ENCODE peak calls at places on chromosomes 4 and X, in seven cellular contexts. V, W, I, J, D, Z and U are unnamed samples.

GRCh38 chr4:1900087-1900433 is 28.9 kb downstream of the NSD2 start:
- DNase-seq in D (no peak), J (no peak), V (no peak), W (no peak), I (no peak), Z (no peak), U (no peak)

GRCh38 chr4:27684501-27685077 is 823.9 kb downstream of the STIM2 start:
- DNase-seq in Z (peak; percentile 79), J (peak; percentile 78), W (peak; percentile 42), D (no peak), V (peak; percentile 62), I (peak; percentile 56), U (peak; percentile 50)

GRCh38 chrX:96987228-96987627 is 103.5 kb downstream of the RPA4 start:
- DNase-seq in V (no peak), Z (no peak), W (peak; percentile 75), J (peak; percentile 44), D (no peak), I (no peak), U (peak; percentile 32)

GRCh38 chr4:16661813-16662212 is 236.6 kb downstream of the LDB2 start:
- DNase-seq in Z (peak; percentile 19), I (no peak), J (no peak), W (no peak), V (no peak), D (no peak), U (no peak)

GRCh38 chr4:124055896-124056295 is 656.6 kb downstream of the ANKRD50 start:
- DNase-seq in I (no peak), D (no peak), V (no peak), W (peak; percentile 31), Z (no peak), J (no peak), U (no peak)

GRCh38 chrX:133333154-133333750 is 82.0 kb downstream of the GPC4 start:
- DNase-seq in I (no peak), Z (no peak), J (no peak), W (no peak), V (no peak), D (no peak), U (no peak)

GRCh38 chr4:36445485-36445884 is 164.1 kb downstream of the DTHD1 start:
- DNase-seq in I (no peak), J (no peak), Z (no peak), D (no peak), W (no peak), V (no peak), U (no peak)

GRCh38 chrX:8579602-8580001 is 115.0 kb downstream of the VCX3B start:
- DNase-seq in D (no peak), V (no peak), J (no peak), W (no peak), I (no peak), Z (peak; percentile 2), U (no peak)

GRCh38 chrX:5957506-5957905 is 271.2 kb downstream of the NLGN4X start:
- DNase-seq in D (no peak), J (peak; percentile 59), I (no peak), V (no peak), Z (no peak), W (no peak), U (peak; percentile 15)

GRCh38 chrX:135520022-135520552 is 373 bp upstream of the INTS6L start:
- DNase-seq in I (no peak), D (no peak), Z (peak; percentile 50), V (no peak), W (peak; percentile 60), J (peak; percentile 9), U (peak; percentile 67)

GRCh38 chr4:99537674-99538073 is 26.2 kb downstream of the TRMT10A start:
- DNase-seq in J (no peak), Z (no peak), W (no peak), V (no peak), D (no peak), I (no peak), U (no peak)

GRCh38 chr4:99536848-99537247 is 26.0 kb downstream of the C4orf17 start:
- DNase-seq in V (no peak), D (no peak), W (no peak), J (no peak), Z (no peak), I (no peak), U (no peak)

GRCh38 chr4:99536148-99536728 is 25.4 kb downstream of the C4orf17 start:
- DNase-seq in D (no peak), Z (no peak), V (no peak), W (no peak), J (no peak), I (no peak), U (no peak)

GRCh38 chr4:99540287-99540939 is 23.4 kb downstream of the TRMT10A start:
- DNase-seq in W (no peak), J (no peak), D (no peak), Z (no peak), I (no peak), V (no peak), U (no peak)
- H3K4ac ChIP-seq in W (no peak overlapping the region), J (no peak overlapping the region), D (no peak overlapping the region), Z (no peak overlapping the region), I (no peak overlapping the region), V (no peak overlapping the region), U (no peak overlapping the region)

GRCh38 chr4:73220815-73221214 is 37.8 kb downstream of the ANKRD17 start:
- DNase-seq in W (no peak), D (no peak), V (no peak), J (no peak), I (no peak), Z (no peak), U (no peak)
- H3K4ac ChIP-seq in W (no peak overlapping the region), D (no peak overlapping the region), V (no peak overlapping the region), J (no peak overlapping the region), I (no peak overlapping the region), Z (no peak overlapping the region), U (no peak overlapping the region)

DNA sequence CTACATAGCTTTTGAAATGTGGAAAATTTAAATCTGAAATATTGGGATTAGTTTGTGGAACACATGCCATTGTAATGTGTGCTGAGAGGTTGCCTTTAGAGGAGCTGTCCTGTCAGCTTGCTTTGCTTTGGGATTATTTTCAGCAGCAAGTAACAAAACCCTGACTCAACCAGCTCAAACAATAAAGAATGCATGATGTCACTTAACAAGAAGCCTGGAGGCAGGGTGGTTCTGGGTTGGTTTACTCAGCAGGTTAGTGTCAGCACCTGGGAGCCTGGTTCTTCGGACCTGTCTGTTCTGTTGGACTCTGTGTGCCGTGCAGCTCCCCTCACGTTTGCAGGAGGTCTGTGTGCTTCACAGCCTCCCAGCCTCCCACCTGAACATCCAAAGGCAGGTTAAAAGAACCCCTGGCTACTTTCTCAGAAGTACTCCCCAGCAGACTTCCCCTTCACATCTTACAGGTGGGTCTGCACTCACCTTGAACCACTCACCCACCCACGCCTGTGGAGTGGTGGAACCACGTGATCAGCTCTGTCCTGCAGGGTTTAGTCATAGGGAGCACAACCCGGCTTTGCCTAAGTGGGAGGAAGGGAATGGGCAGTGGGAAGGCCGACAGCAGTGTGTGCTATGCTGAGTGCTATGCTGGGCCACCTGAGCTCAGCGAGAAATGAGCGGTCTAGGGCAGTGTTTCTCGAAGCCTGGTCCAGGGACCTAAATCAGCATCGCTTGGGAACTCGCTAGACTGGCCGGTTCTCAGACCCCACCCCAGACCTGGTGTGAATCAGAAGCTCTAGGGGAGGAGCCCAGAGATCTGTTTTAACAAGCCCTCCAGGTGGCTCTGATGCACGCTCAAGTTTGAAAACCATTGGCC is 20.4 kb downstream of the TMEM131L start:
- DNase-seq in Z (peak; percentile 94), J (peak; percentile 92), I (no peak), W (peak; percentile 91), V (peak; percentile 58), D (no peak), U (peak; percentile 58)
- H3K4ac ChIP-seq in Z (no peak overlapping the region), J (no peak overlapping the region), I (no peak overlapping the region), W (peak overlapping the region; percentile 73), V (no peak overlapping the region), D (no peak overlapping the region), U (no peak overlapping the region)

GRCh38 chr4:8365353-8365752 is 75.2 kb downstream of the ACOX3 start:
- DNase-seq in W (no peak), I (no peak), V (no peak), D (no peak), Z (no peak), J (no peak), U (no peak)

GRCh38 chr4:8368061-8368481 is 72.5 kb downstream of the ACOX3 start:
- DNase-seq in W (no peak), Z (no peak), J (no peak), D (no peak), V (no peak), I (no peak), U (no peak)

GRCh38 chr4:8365951-8366350 is 74.6 kb downstream of the ACOX3 start:
- DNase-seq in I (no peak), Z (no peak), J (no peak), W (no peak), V (no peak), D (no peak), U (no peak)

GRCh38 chr4:8364848-8365350 is 75.6 kb downstream of the ACOX3 start:
- DNase-seq in Z (no peak), D (no peak), J (no peak), W (no peak), I (no peak), V (no peak), U (no peak)

DNA sequence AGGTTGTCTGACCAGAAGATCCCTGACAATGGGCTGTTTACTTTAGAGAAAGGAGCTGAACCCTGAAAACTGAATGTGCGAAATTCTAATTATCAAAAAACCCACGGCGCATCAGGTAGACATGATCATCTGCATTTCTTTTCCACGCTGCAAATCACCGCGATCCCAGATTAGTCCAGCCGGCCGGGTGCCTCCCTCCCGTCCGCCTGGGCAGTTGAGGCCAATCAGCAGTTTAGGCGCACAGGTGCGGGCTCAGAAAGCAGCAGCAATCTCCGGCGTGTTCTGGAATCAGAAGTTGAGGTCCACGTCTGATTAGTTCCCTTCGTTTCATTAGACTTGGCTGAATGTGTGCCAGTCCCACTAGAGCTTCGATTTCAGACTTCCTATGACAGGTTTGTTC is 73.9 kb downstream of the ACOX3 start:
- DNase-seq in D (no peak), Z (no peak), I (no peak), J (no peak), V (no peak), W (no peak), U (no peak)
- H3K4ac ChIP-seq in D (no peak overlapping the region), Z (no peak overlapping the region), I (no peak overlapping the region), J (no peak overlapping the region), V (no peak overlapping the region), W (no peak overlapping the region), U (no peak overlapping the region)

GRCh38 chrX:12792711-12793110 is 1.5 kb downstream of the PRPS2 start:
- DNase-seq in V (no peak), D (no peak), Z (no peak), I (no peak), W (no peak), J (no peak), U (no peak)

GRCh38 chrX:12799118-12799517 is 7.9 kb downstream of the PRPS2 start:
- DNase-seq in W (no peak), Z (no peak), V (no peak), I (no peak), J (no peak), D (no peak), U (no peak)

GRCh38 chrX:12794654-12795053 is 3.4 kb downstream of the PRPS2 start:
- DNase-seq in J (no peak), D (no peak), W (no peak), V (no peak), I (no peak), Z (no peak), U (no peak)

GRCh38 chrX:12802741-12803140 is 11.5 kb downstream of the PRPS2 start:
- DNase-seq in W (no peak), Z (no peak), J (no peak), D (no peak), I (no peak), V (no peak), U (no peak)

DNA sequence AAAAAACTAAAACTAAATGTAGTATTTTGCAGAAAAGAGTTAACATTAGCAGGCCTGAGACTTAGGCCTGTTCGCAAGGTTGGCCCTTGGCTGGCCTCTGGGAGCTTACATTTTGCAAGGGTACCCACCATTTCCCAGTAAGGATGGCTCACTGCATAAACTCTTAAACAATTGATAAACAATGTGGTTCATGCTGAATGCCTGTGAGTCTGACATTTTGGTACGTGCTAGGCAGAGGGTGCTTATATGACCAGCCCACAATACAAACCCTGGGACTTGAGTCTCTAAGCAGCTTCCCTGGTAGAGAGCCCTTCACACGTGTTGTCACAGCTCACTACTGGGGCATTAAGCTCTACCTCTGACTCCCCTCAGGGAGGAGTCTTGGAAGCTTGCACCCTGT is 7.4 kb downstream of the PRPS2 start:
- DNase-seq in I (no peak), Z (no peak), J (no peak), W (peak; percentile 79), V (no peak), D (no peak), U (peak; percentile 79)
- H3K4ac ChIP-seq in I (no peak overlapping the region), Z (no peak overlapping the region), J (no peak overlapping the region), W (no peak overlapping the region), V (no peak overlapping the region), D (no peak overlapping the region), U (no peak overlapping the region)